ENCODE peak calls at places on chromosomes 13 and 19, in six cellular contexts. O is IMR-90, M is H1, U is neuronal stem cell, S is H9, B is trophoblast cell. T is an unnamed sample.

GRCh38 chr13:112741835-112742570 is 52.2 kb downstream of the ATP11A start:
- DNase-seq in S (no peak), U (no peak), M (no peak), O (no peak), B (no peak), T (no peak)

GRCh38 chr13:22049384-22049783 is 378.5 kb downstream of the FGF9 start:
- DNase-seq in B (no peak), M (no peak), U (no peak), S (no peak), O (peak), T (peak)

GRCh38 chr13:94646904-94647303 is 45.2 kb downstream of the GPR180 start:
- DNase-seq in S (no peak), O (no peak), B (no peak), M (no peak), U (no peak), T (no peak)

GRCh38 chr19:55354698-55355212 is at the start of gene COX6B2:
- DNase-seq in U (no peak), S (no peak), M (no peak), O (no peak), B (no peak), T (no peak)

GRCh38 chr19:38148337-38148736 is 75.7 kb downstream of the DPF1 start:
- DNase-seq in B (no peak), U (no peak), S (no peak), O (no peak), M (no peak), T (no peak)

GRCh38 chr13:41428155-41428554 is 29.2 kb upstream of the RGCC start:
- DNase-seq in U (peak), S (peak), M (no peak), O (no peak), B (no peak), T (no peak)

GRCh38 chr19:37999309-38000213 is 92.6 kb downstream of the SIPA1L3 start:
- DNase-seq in S (no peak), O (peak), M (no peak), B (peak), U (no peak), T (peak)

GRCh38 chr13:63607153-63607552 is 2191.5 kb upstream of the PCDH20 start:
- DNase-seq in O (no peak), B (no peak), S (no peak), U (no peak), M (no peak), T (no peak)

GRCh38 chr13:19089315-19089714 is 92.3 kb downstream of the TUBA3C start:
- DNase-seq in B (peak), O (no peak), U (no peak), S (no peak), M (no peak), T (no peak)

GRCh38 chr19:48770734-48771472 is 15.6 kb downstream of the FGF21 start:
- DNase-seq in U (no peak), B (peak), S (no peak), M (no peak), O (no peak), T (no peak)

GRCh38 chr19:28793391-28794168 is 419.4 kb downstream of the UQCRFS1 start:
- DNase-seq in M (peak), O (no peak), B (no peak), S (peak), U (peak), T (no peak)

GRCh38 chr13:50357586-50358118 is 342.4 kb downstream of the KCNRG start:
- DNase-seq in B (peak), M (no peak), S (no peak), U (no peak), O (peak), T (peak)

GRCh38 chr19:48490980-48491792 is 20.4 kb downstream of the LMTK3 start:
- DNase-seq in U (no peak), O (no peak), M (no peak), B (no peak), S (peak), T (peak)

GRCh38 chr19:34539396-34539795 is 57.8 kb downstream of the WTIP start:
- DNase-seq in O (no peak), U (no peak), B (no peak), M (no peak), S (no peak), T (no peak)
- H3K4me2 ChIP-seq in O (no peak), U (no peak), B (no peak), M (no peak), S (no peak), T (no peak)

GRCh38 chr19:42067315-42067888 is 2.6 kb downstream of the GRIK5 start:
- DNase-seq in B (no peak), M (no peak), S (no peak), U (no peak), O (no peak), T (no peak)
- H2AK5ac ChIP-seq in B (no peak), M (peak), S (no peak), U (no peak), O (no peak), T (no peak)

DNA sequence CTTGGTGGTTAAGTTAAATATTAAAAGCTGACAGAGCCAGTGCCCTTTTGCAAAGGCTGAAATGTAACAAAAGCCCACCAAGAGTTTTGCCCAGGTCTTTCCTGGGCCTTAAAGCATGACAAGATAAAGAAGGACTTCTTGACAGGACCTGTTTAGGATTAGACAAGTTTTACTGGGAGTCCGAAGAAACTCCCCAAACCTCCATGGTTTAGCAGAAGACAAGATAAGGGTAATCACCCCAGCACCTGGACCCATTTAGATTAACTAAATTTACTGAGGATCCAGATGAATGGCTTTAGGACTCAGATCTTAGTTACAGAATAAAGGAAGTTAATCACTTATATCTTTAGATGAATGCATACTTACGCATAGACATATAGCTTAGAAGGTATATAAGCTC is 14.8 kb upstream of the UFM1 start:
- DNase-seq in B (no peak), S (no peak), O (no peak), M (no peak), U (no peak), T (no peak)
- H4K91ac ChIP-seq in B (no peak), S (no peak), O (no peak), M (no peak), U (no peak), T (no peak)

GRCh38 chr19:14560776-14561108 is 11.1 kb downstream of the NDUFB7 start:
- DNase-seq in O (no peak), M (no peak), S (no peak), U (no peak), B (no peak), T (no peak)
- H3K4me2 ChIP-seq in O (no peak), M (no peak), S (no peak), U (no peak), B (no peak), T (no peak)

DNA sequence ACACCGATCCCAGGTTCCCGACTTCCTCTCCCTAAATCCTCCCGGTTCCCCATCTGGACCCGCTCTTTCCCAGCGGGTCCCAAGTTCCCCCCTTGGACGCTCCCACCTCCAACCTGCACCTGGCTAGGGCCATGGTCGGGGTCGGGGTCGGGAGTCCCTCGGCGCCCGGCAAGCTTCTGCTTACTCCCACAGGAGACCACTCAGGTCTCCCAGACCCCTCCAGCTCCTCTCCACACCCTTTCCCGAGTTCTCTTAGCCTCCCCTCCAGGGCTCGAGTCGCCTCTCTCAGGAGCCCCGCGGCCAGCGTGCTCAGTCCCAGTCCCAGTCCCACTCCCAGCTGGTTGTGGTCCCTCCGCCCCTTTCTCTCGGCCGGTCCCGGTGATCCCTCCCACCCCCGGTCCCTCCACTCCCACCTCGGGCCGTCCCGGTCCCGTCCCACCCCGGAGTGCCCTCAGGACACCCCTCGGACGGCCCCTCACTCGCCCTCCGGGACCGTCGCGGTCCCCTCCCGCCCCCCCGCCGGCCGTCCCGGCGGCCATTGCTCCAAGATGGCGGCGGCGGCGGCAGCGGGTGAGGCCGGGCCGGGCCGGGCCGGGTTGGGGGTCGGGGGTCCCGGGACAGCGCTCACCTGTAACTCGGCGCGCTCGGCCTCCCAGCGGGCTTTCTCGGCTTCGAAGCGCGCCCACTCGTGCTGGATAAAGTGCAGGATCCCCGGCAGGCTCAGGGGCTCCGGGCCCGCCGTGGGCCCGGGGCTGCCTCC is at the start of gene FKRP:
- DNase-seq in O (no peak), S (no peak), B (peak), M (no peak), U (no peak), T (peak)
- H2AK5ac ChIP-seq in O (peak), S (no peak), B (peak), M (no peak), U (peak), T (peak)

GRCh38 chr19:17323973-17324327 is 10.7 kb downstream of the ANO8 start:
- DNase-seq in U (no peak), M (no peak), O (no peak), S (no peak), B (no peak), T (no peak)
- H4K91ac ChIP-seq in U (no peak), M (no peak), O (no peak), S (no peak), B (no peak), T (no peak)

DNA sequence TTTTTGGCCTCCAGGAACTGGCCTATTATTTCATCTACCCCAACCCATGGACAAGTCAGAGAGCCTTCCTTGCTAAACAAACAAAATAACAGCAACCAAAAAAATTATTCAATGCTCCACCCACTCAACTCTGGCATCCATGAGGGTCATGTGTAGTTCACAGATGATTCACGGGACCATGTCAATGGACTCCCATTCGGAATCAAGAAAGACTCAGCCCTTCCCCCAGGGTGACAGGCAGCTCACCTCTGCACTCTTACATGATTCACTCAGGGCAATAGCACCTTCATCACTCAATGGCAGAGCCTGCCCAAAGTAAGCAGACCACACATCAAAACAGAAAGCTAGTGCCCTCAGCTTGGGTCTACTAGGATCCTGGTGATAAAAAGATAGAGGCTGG is 14.3 kb upstream of the SCEL start:
- DNase-seq in S (no peak), U (no peak), M (no peak), B (peak), O (no peak), T (no peak)
- H3K4me2 ChIP-seq in S (no peak), U (no peak), M (no peak), B (no peak), O (no peak), T (no peak)

GRCh38 chr19:13150919-13151604 is 851 bp downstream of the IER2 start:
- DNase-seq in U (peak), B (peak), O (no peak), M (no peak), S (no peak), T (peak)
- H2AK5ac ChIP-seq in U (peak), B (peak), O (peak), M (no peak), S (no peak), T (peak)

GRCh38 chr19:2282862-2283237 is 875 bp upstream of the PEAK3 start:
- DNase-seq in B (no peak), M (no peak), U (no peak), S (no peak), O (no peak), T (no peak)

GRCh38 chr19:2282062-2282861 is at the start of gene PEAK3:
- DNase-seq in S (peak), O (peak), U (no peak), M (no peak), B (peak), T (peak)

GRCh38 chr19:2283835-2284507 is 2.0 kb upstream of the PEAK3 start:
- DNase-seq in M (no peak), O (no peak), U (no peak), S (no peak), B (no peak), T (no peak)

GRCh38 chr19:2278504-2279158 is 3.3 kb downstream of the PEAK3 start:
- DNase-seq in M (no peak), O (no peak), U (no peak), S (no peak), B (no peak), T (no peak)

GRCh38 chr19:2280633-2281264 is 1.2 kb downstream of the PEAK3 start:
- DNase-seq in O (no peak), U (no peak), M (no peak), S (no peak), B (no peak), T (no peak)
- H4K91ac ChIP-seq in O (no peak), U (no peak), M (no peak), S (no peak), B (no peak), T (peak)